ENCODE peak calls at places on chromosomes 6 and 20, in six cellular contexts. One of them, this sample, is unnamed.

GRCh38 chr6:18388252-18388651 is 1.1 kb downstream of the RNF144B start:
- DNase-seq in kidney tubule cell: peak; percentile 26
- DNase-seq in naive thymus-derived CD8-positive, alpha-beta T cell: no peak
- DNase-seq in astrocyte of the cerebellum: no peak
- DNase-seq in CD8-positive, alpha-beta memory T cell: no peak
- DNase-seq in activated CD4-positive, alpha-beta T cell treated with anti-CD3 and anti-CD28 coated beads, Interleukin-2, amount 50 U/mL, for 1 hour: no peak
- DNase-seq in this sample: no peak

GRCh38 chr20:371755-372542 is 8.6 kb upstream of the TRIB3 start:
- DNase-seq in kidney tubule cell: peak; percentile 68
- DNase-seq in activated CD4-positive, alpha-beta T cell treated with anti-CD3 and anti-CD28 coated beads, Interleukin-2, amount 50 U/mL, for 1 hour: no peak
- DNase-seq in CD8-positive, alpha-beta memory T cell: no peak
- DNase-seq in naive thymus-derived CD8-positive, alpha-beta T cell: no peak
- DNase-seq in astrocyte of the cerebellum: no peak
- DNase-seq in this sample: no peak

GRCh38 chr20:63234693-63235398 is 859 bp upstream of the BIRC7 start:
- DNase-seq in kidney tubule cell: peak; percentile 72
- DNase-seq in astrocyte of the cerebellum: no peak
- DNase-seq in activated CD4-positive, alpha-beta T cell treated with anti-CD3 and anti-CD28 coated beads, Interleukin-2, amount 50 U/mL, for 1 hour: peak; percentile 25
- DNase-seq in CD8-positive, alpha-beta memory T cell: no peak
- DNase-seq in naive thymus-derived CD8-positive, alpha-beta T cell: no peak
- DNase-seq in this sample: no peak

GRCh38 chr6:167469655-167470054 is 144.8 kb downstream of the TTLL2 start:
- DNase-seq in kidney tubule cell: no peak
- DNase-seq in CD8-positive, alpha-beta memory T cell: no peak
- DNase-seq in astrocyte of the cerebellum: no peak
- DNase-seq in naive thymus-derived CD8-positive, alpha-beta T cell: no peak
- DNase-seq in activated CD4-positive, alpha-beta T cell treated with anti-CD3 and anti-CD28 coated beads, Interleukin-2, amount 50 U/mL, for 1 hour: no peak
- DNase-seq in this sample: no peak

GRCh38 chr20:3156811-3157619 is 2.6 kb downstream of the FASTKD5 start:
- DNase-seq in activated CD4-positive, alpha-beta T cell treated with anti-CD3 and anti-CD28 coated beads, Interleukin-2, amount 50 U/mL, for 1 hour: no peak
- DNase-seq in CD8-positive, alpha-beta memory T cell: peak; percentile 48
- DNase-seq in kidney tubule cell: peak; percentile 36
- DNase-seq in astrocyte of the cerebellum: no peak
- DNase-seq in naive thymus-derived CD8-positive, alpha-beta T cell: no peak
- DNase-seq in this sample: no peak

GRCh38 chr6:34240329-34241248 is 3.9 kb downstream of the HMGA1 start:
- DNase-seq in naive thymus-derived CD8-positive, alpha-beta T cell: no peak
- DNase-seq in CD8-positive, alpha-beta memory T cell: no peak
- DNase-seq in activated CD4-positive, alpha-beta T cell treated with anti-CD3 and anti-CD28 coated beads, Interleukin-2, amount 50 U/mL, for 1 hour: no peak
- DNase-seq in kidney tubule cell: no peak
- DNase-seq in astrocyte of the cerebellum: no peak
- DNase-seq in this sample: no peak

GRCh38 chr6:12927746-12928145 is 211.2 kb downstream of the PHACTR1 start:
- DNase-seq in CD8-positive, alpha-beta memory T cell: no peak
- DNase-seq in naive thymus-derived CD8-positive, alpha-beta T cell: no peak
- DNase-seq in activated CD4-positive, alpha-beta T cell treated with anti-CD3 and anti-CD28 coated beads, Interleukin-2, amount 50 U/mL, for 1 hour: no peak
- DNase-seq in kidney tubule cell: no peak
- DNase-seq in astrocyte of the cerebellum: no peak
- DNase-seq in this sample: no peak

GRCh38 chr20:31869942-31870702 is at the start of the genes DUSP15 and TTLL9:
- DNase-seq in CD8-positive, alpha-beta memory T cell: peak; percentile 17
- DNase-seq in activated CD4-positive, alpha-beta T cell treated with anti-CD3 and anti-CD28 coated beads, Interleukin-2, amount 50 U/mL, for 1 hour: no peak
- DNase-seq in kidney tubule cell: no peak
- DNase-seq in naive thymus-derived CD8-positive, alpha-beta T cell: no peak
- DNase-seq in astrocyte of the cerebellum: no peak
- DNase-seq in this sample: no peak

GRCh38 chr6:14543971-14544620 is 426.5 kb downstream of the CD83 start:
- DNase-seq in kidney tubule cell: no peak
- DNase-seq in CD8-positive, alpha-beta memory T cell: no peak
- DNase-seq in naive thymus-derived CD8-positive, alpha-beta T cell: no peak
- DNase-seq in astrocyte of the cerebellum: no peak
- DNase-seq in activated CD4-positive, alpha-beta T cell treated with anti-CD3 and anti-CD28 coated beads, Interleukin-2, amount 50 U/mL, for 1 hour: no peak
- DNase-seq in this sample: no peak

GRCh38 chr6:130143709-130144108 is 79.0 kb downstream of the SAMD3 start:
- DNase-seq in activated CD4-positive, alpha-beta T cell treated with anti-CD3 and anti-CD28 coated beads, Interleukin-2, amount 50 U/mL, for 1 hour: no peak
- DNase-seq in astrocyte of the cerebellum: no peak
- DNase-seq in naive thymus-derived CD8-positive, alpha-beta T cell: no peak
- DNase-seq in CD8-positive, alpha-beta memory T cell: no peak
- DNase-seq in kidney tubule cell: peak; percentile 43
- DNase-seq in this sample: no peak

GRCh38 chr6:149335924-149336323 is 18.4 kb downstream of the TAB2 start:
- DNase-seq in naive thymus-derived CD8-positive, alpha-beta T cell: no peak
- DNase-seq in activated CD4-positive, alpha-beta T cell treated with anti-CD3 and anti-CD28 coated beads, Interleukin-2, amount 50 U/mL, for 1 hour: no peak
- DNase-seq in astrocyte of the cerebellum: no peak
- DNase-seq in kidney tubule cell: peak; percentile 90
- DNase-seq in CD8-positive, alpha-beta memory T cell: no peak
- DNase-seq in this sample: no peak

GRCh38 chr6:137494967-137495595 is 887 bp upstream of the OLIG3 start:
- DNase-seq in naive thymus-derived CD8-positive, alpha-beta T cell: no peak
- DNase-seq in activated CD4-positive, alpha-beta T cell treated with anti-CD3 and anti-CD28 coated beads, Interleukin-2, amount 50 U/mL, for 1 hour: no peak
- DNase-seq in CD8-positive, alpha-beta memory T cell: no peak
- DNase-seq in astrocyte of the cerebellum: no peak
- DNase-seq in kidney tubule cell: no peak
- DNase-seq in this sample: no peak

GRCh38 chr6:169167581-169168301 is 85.9 kb downstream of the THBS2 start:
- DNase-seq in activated CD4-positive, alpha-beta T cell treated with anti-CD3 and anti-CD28 coated beads, Interleukin-2, amount 50 U/mL, for 1 hour: no peak
- DNase-seq in kidney tubule cell: no peak
- DNase-seq in naive thymus-derived CD8-positive, alpha-beta T cell: no peak
- DNase-seq in CD8-positive, alpha-beta memory T cell: no peak
- DNase-seq in astrocyte of the cerebellum: peak; percentile 18
- DNase-seq in this sample: no peak

GRCh38 chr20:63738687-63739128 is 868 bp upstream of the SLC2A4RG start:
- DNase-seq in naive thymus-derived CD8-positive, alpha-beta T cell: no peak
- DNase-seq in activated CD4-positive, alpha-beta T cell treated with anti-CD3 and anti-CD28 coated beads, Interleukin-2, amount 50 U/mL, for 1 hour: peak; percentile 33
- DNase-seq in astrocyte of the cerebellum: no peak
- DNase-seq in kidney tubule cell: peak; percentile 29
- DNase-seq in CD8-positive, alpha-beta memory T cell: peak; percentile 39
- DNase-seq in this sample: peak; percentile 40

GRCh38 chr6:34922177-34922663 is 33.2 kb downstream of the ANKS1A start:
- DNase-seq in activated CD4-positive, alpha-beta T cell treated with anti-CD3 and anti-CD28 coated beads, Interleukin-2, amount 50 U/mL, for 1 hour: no peak
- DNase-seq in CD8-positive, alpha-beta memory T cell: no peak
- DNase-seq in kidney tubule cell: peak; percentile 94
- DNase-seq in astrocyte of the cerebellum: no peak
- DNase-seq in naive thymus-derived CD8-positive, alpha-beta T cell: no peak
- DNase-seq in this sample: no peak

GRCh38 chr6:20943036-20943627 is 408.9 kb downstream of the CDKAL1 start:
- DNase-seq in activated CD4-positive, alpha-beta T cell treated with anti-CD3 and anti-CD28 coated beads, Interleukin-2, amount 50 U/mL, for 1 hour: no peak
- DNase-seq in naive thymus-derived CD8-positive, alpha-beta T cell: no peak
- DNase-seq in kidney tubule cell: no peak
- DNase-seq in astrocyte of the cerebellum: no peak
- DNase-seq in CD8-positive, alpha-beta memory T cell: no peak
- DNase-seq in this sample: no peak

GRCh38 chr6:126721581-126722145 is 381.7 kb downstream of the CENPW start:
- DNase-seq in kidney tubule cell: peak; percentile 95
- DNase-seq in activated CD4-positive, alpha-beta T cell treated with anti-CD3 and anti-CD28 coated beads, Interleukin-2, amount 50 U/mL, for 1 hour: no peak
- DNase-seq in CD8-positive, alpha-beta memory T cell: no peak
- DNase-seq in astrocyte of the cerebellum: peak; percentile 45
- DNase-seq in naive thymus-derived CD8-positive, alpha-beta T cell: no peak
- DNase-seq in this sample: no peak

GRCh38 chr6:96939019-96939805 is 14.7 kb downstream of the KLHL32 start:
- DNase-seq in activated CD4-positive, alpha-beta T cell treated with anti-CD3 and anti-CD28 coated beads, Interleukin-2, amount 50 U/mL, for 1 hour: no peak
- DNase-seq in astrocyte of the cerebellum: no peak
- DNase-seq in kidney tubule cell: peak; percentile 87
- DNase-seq in naive thymus-derived CD8-positive, alpha-beta T cell: no peak
- DNase-seq in CD8-positive, alpha-beta memory T cell: no peak
- DNase-seq in this sample: no peak

GRCh38 chr6:106134087-106134770 is 48.1 kb downstream of the PRDM1 start:
- DNase-seq in kidney tubule cell: peak; percentile 13
- DNase-seq in naive thymus-derived CD8-positive, alpha-beta T cell: no peak
- DNase-seq in activated CD4-positive, alpha-beta T cell treated with anti-CD3 and anti-CD28 coated beads, Interleukin-2, amount 50 U/mL, for 1 hour: no peak
- DNase-seq in astrocyte of the cerebellum: no peak
- DNase-seq in CD8-positive, alpha-beta memory T cell: no peak
- DNase-seq in this sample: no peak

GRCh38 chr20:48012401-48012974 is 227.2 kb upstream of the SULF2 start:
- DNase-seq in astrocyte of the cerebellum: no peak
- DNase-seq in CD8-positive, alpha-beta memory T cell: no peak
- DNase-seq in naive thymus-derived CD8-positive, alpha-beta T cell: no peak
- DNase-seq in activated CD4-positive, alpha-beta T cell treated with anti-CD3 and anti-CD28 coated beads, Interleukin-2, amount 50 U/mL, for 1 hour: no peak
- DNase-seq in kidney tubule cell: peak; percentile 87
- DNase-seq in this sample: no peak

This sample was measured in effector memory CD8-positive, alpha-beta T cell.